ENCODE peak calls at places on chromosomes 11 and 22, in ten cellular contexts. H is neuronal stem cell, M is H9, B is fibroblast of lung, F is PC-3, W is GM23338, Q is hepatocyte, S is astrocyte, L is OCI-LY7, O is mesendoderm. K is an unnamed sample.
A peak's percentile ranks its signal among the peaks of the same experiment; 100 is the strongest.

GRCh38 chr22:42816339-42816738 is 40.7 kb downstream of the ARFGAP3 start:
- DNase-seq in Q (no peak), W (no peak), F (no peak), O (no peak), B (no peak), L (no peak), S (no peak), H (no peak), M (no peak), K (no peak)

GRCh38 chr11:115007851-115008250 is 329.5 kb downstream of the NXPE2 start:
- DNase-seq in M (no peak), W (no peak), Q (no peak), F (no peak), S (no peak), L (no peak), O (no peak), B (no peak), H (no peak), K (no peak)

GRCh38 chr22:31439805-31440204 is 40.4 kb downstream of the DRG1 start:
- DNase-seq in S (no peak), F (no peak), B (no peak), O (no peak), L (no peak), W (no peak), M (no peak), Q (no peak), H (no peak), K (no peak)

GRCh38 chr11:72821920-72822799 is 7.9 kb downstream of the ATG16L2 start:
- DNase-seq in O (peak; percentile 94), Q (peak; percentile 97), B (peak; percentile 83), L (peak; percentile 80), H (peak; percentile 93), W (peak; percentile 96), F (peak; percentile 95), M (peak; percentile 95), S (peak; percentile 73), K (peak; percentile 92)

GRCh38 chr11:121681536-121681935 is 228.8 kb upstream of the SORL1-AS1 start:
- DNase-seq in F (peak; percentile 57), S (no peak), L (no peak), O (no peak), W (no peak), B (no peak), Q (no peak), H (no peak), M (no peak), K (no peak)

GRCh38 chr11:105022998-105023397 is at the start of gene CASP5:
- DNase-seq in F (no peak), W (no peak), Q (peak; percentile 27), L (no peak), B (peak; percentile 55), S (no peak), O (no peak), H (no peak), M (no peak), K (no peak)

GRCh38 chr22:49022816-49023160 is 804.9 kb downstream of the BRD1 start:
- DNase-seq in O (no peak), H (no peak), Q (no peak), S (no peak), B (no peak), W (no peak), M (no peak), F (no peak), L (no peak), K (no peak)

GRCh38 chr11:13008625-13009475 is at the start of gene RASSF10:
- DNase-seq in O (peak; percentile 95), H (peak; percentile 80), B (no peak), F (no peak), L (no peak), S (peak; percentile 49), M (peak; percentile 97), W (peak; percentile 94), Q (peak; percentile 88), K (peak; percentile 35)

GRCh38 chr11:9951714-9952275 is 287.9 kb downstream of the SWAP70 start:
- DNase-seq in B (no peak), O (no peak), W (no peak), M (no peak), H (no peak), S (no peak), Q (no peak), L (no peak), F (no peak), K (no peak)

GRCh38 chr11:7666292-7666866 is 6.9 kb downstream of the CYB5R2 start:
- DNase-seq in O (no peak), M (no peak), F (no peak), W (no peak), H (no peak), Q (no peak), B (no peak), L (no peak), S (no peak), K (no peak)

GRCh38 chr22:30636226-30637077 is 871 bp downstream of the SLC35E4 start:
- DNase-seq in L (peak; percentile 61), O (no peak), F (peak; percentile 6), M (peak; percentile 52), H (no peak), W (peak; percentile 47), Q (no peak), S (peak; percentile 6), B (no peak), K (peak; percentile 54)

GRCh38 chr22:40179535-40179934 is 1.8 kb downstream of the TNRC6B start:
- DNase-seq in H (no peak), W (no peak), O (peak; percentile 41), S (no peak), L (no peak), B (no peak), F (no peak), M (no peak), Q (no peak), K (peak; percentile 35)

GRCh38 chr11:33387586-33387985 is 130.4 kb downstream of the HIPK3 start:
- DNase-seq in H (no peak), W (no peak), O (no peak), S (no peak), Q (no peak), M (no peak), L (peak; percentile 73), B (no peak), F (no peak), K (peak; percentile 17)

GRCh38 chr22:38696606-38697005 is 4.1 kb downstream of the JOSD1 start:
- DNase-seq in L (no peak), F (peak; percentile 77), O (peak; percentile 41), B (peak; percentile 83), H (no peak), M (no peak), S (peak; percentile 88), Q (peak; percentile 65), W (no peak), K (peak; percentile 94)

GRCh38 chr22:18093661-18094060 is 15.9 kb downstream of the PEX26 start:
- DNase-seq in S (no peak), L (no peak), W (no peak), F (no peak), H (no peak), O (no peak), M (no peak), Q (no peak), B (no peak), K (no peak)

GRCh38 chr11:117560786-117561530 is 233.3 kb downstream of the CEP164 start:
- DNase-seq in W (no peak), F (no peak), H (no peak), O (no peak), B (no peak), M (no peak), S (no peak), L (no peak), Q (no peak), K (no peak)

GRCh38 chr11:119608781-119609180 is 120.2 kb downstream of the NECTIN1 start:
- DNase-seq in F (no peak), M (no peak), S (no peak), B (no peak), Q (no peak), O (no peak), W (peak; percentile 49), L (no peak), H (no peak), K (no peak)
- H3K27ac ChIP-seq in F (no peak overlapping the region), M (no peak overlapping the region), S (no peak overlapping the region), B (no peak overlapping the region), Q (no peak overlapping the region), O (no peak overlapping the region), W (no peak overlapping the region), L (no peak overlapping the region), H (no peak overlapping the region), K (no peak overlapping the region)

GRCh38 chr11:118643142-118643994 is 36.0 kb downstream of the PHLDB1 start:
- DNase-seq in M (no peak), B (no peak), L (no peak), S (no peak), O (no peak), W (no peak), Q (no peak), H (no peak), F (no peak), K (no peak)
- H3K4me2 ChIP-seq in M (no peak overlapping the region), B (no peak overlapping the region), L (no peak overlapping the region), S (no peak overlapping the region), O (no peak overlapping the region), W (no peak overlapping the region), Q (no peak overlapping the region), H (no peak overlapping the region), F (no peak overlapping the region), K (no peak overlapping the region)

DNA sequence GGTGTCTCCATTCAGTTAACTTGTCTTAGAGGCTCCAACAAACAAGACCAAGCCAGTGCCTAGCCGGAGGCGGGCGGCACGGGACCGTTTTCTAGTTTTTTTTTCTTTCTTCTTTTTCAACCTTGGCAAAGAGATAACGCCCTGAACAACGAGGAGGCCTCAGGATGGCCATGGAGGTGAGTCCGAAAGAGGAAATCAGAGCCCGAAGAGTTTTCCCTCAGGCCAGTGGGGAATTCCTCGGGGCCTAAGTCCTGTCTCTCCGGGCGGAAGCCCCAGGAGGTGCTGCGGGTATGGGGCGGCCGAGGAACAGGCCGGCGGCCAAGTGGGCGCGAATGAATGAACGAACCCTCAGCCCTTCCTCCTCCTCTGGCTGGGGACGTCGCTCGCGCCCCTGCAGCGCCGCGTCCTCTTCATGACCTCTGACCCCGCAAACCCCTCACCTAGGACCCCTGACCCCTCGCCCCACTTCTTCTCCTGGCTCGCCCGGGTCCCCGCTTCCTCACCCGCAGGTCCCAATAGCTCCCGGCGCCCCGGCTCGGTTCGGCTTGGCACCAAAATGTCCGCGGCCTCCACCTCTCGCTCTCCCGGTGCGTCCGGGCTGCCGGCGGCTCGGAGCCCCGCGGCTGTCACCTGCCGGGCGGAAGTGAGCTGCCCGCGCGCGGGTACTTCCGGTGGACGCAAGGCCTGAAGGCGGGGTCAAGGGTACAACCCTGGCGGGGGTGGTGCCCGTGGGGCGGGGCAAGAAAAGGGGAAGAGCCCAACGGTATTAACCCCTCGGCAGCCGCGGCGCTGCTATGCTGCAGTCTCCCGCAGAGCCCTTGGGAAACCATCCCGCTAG is at the start of gene AP1B1:
- DNase-seq in B (peak; percentile 87), M (peak; percentile 96), F (peak; percentile 92), Q (peak; percentile 95), O (peak; percentile 97), L (peak; percentile 99), S (peak; percentile 75), H (peak; percentile 84), W (peak; percentile 99), K (peak; percentile 96)
- H3K4me1 ChIP-seq in B (peaks cover 4% of the 10 kb centered on the region), M (no peaks in the 10 kb centered on the region), F (peaks cover 19% of the 10 kb centered on the region), Q (peaks cover 43% of the 10 kb centered on the region), O (no peaks in the 10 kb centered on the region), L (peaks cover 69% of the 10 kb centered on the region), S (peaks cover 13% of the 10 kb centered on the region), H (peaks cover 4% of the 10 kb centered on the region), W (peaks cover 5% of the 10 kb centered on the region), K (peaks cover 4% of the 10 kb centered on the region)

DNA sequence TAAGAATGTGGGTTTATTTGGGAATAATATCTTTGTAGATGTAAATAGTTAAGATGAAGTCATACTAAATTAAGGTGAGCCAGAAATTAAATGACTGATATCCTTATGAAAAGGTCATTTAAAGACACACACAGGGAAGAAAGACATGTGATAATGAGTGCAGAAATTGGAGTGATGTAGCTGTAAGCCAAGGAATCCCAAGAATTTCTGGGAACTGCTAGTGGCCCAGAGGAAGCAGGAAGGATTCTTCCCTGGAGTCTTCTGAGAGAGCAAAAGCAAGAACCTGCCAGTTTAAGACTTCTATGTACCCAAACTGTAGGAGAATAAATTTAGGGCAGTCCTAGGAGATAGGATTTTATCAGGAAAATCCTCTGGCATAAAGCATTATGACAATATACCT is 66.9 kb downstream of the LRRC4C start:
- DNase-seq in B (no peak), O (peak; percentile 86), Q (no peak), W (peak; percentile 86), M (peak; percentile 31), F (no peak), L (no peak), H (peak; percentile 45), S (peak; percentile 26), K (no peak)
- H3K27ac ChIP-seq in B (no peak overlapping the region), O (no peak overlapping the region), Q (no peak overlapping the region), W (peak overlapping the region; percentile 93), M (peak overlapping the region; percentile 76), F (no peak overlapping the region), L (no peak overlapping the region), H (peak overlapping the region; percentile 60), S (no peak overlapping the region), K (no peak overlapping the region)

K was measured in GM23248.